ENCODE peak calls at places on chromosomes 4 and X, in six cellular contexts. X, E, Y, F, M and U are unnamed samples.

GRCh38 chrX:8711401-8711800 is 20.5 kb downstream of the ANOS1 start:
- DNase-seq in M (peak; percentile 19), F (no peak), Y (no peak), E (no peak), X (no peak), U (no peak)

GRCh38 chrX:105882581-105883275 is 60.4 kb downstream of the NRK start:
- DNase-seq in X (peak; percentile 44), Y (no peak), F (no peak), M (no peak), E (peak; percentile 32), U (no peak)

GRCh38 chr4:88335092-88335665 is 43.5 kb upstream of the HERC6 start:
- DNase-seq in E (no peak), M (no peak), F (peak; percentile 64), Y (no peak), X (peak; percentile 69), U (peak; percentile 16)

GRCh38 chrX:12497832-12498591 is 293.2 kb upstream of the PRPS2 start:
- DNase-seq in Y (peak; percentile 25), X (no peak), M (no peak), F (no peak), E (no peak), U (peak; percentile 46)

GRCh38 chr4:102869569-102870227 is 906 bp downstream of the CISD2 start:
- DNase-seq in E (no peak), X (no peak), Y (no peak), M (no peak), F (no peak), U (no peak)

GRCh38 chr4:44869222-44869882 is 143.0 kb upstream of the GNPDA2 start:
- DNase-seq in X (no peak), F (peak; percentile 2), M (no peak), E (no peak), Y (no peak), U (peak; percentile 9)

GRCh38 chr4:87317527-87317926 is 5.2 kb downstream of the HSD17B13 start:
- DNase-seq in M (peak; percentile 13), F (no peak), Y (no peak), E (no peak), X (peak; percentile 32), U (peak; percentile 55)

GRCh38 chrX:37921758-37922157 is 74.4 kb upstream of the DYNLT3 start:
- DNase-seq in F (peak; percentile 73), Y (no peak), M (no peak), X (peak; percentile 8), E (peak; percentile 82), U (peak; percentile 85)

GRCh38 chrX:93673056-93673868 is at the start of gene NAP1L3:
- DNase-seq in E (peak; percentile 83), M (peak; percentile 66), Y (peak; percentile 78), X (peak; percentile 62), F (peak; percentile 84), U (peak; percentile 44)

GRCh38 chrX:2176274-2176673 is 324.5 kb downstream of the DHRSX start:
- DNase-seq in Y (no peak), E (no peak), M (no peak), F (no peak), X (no peak), U (no peak)

GRCh38 chrX:65586491-65586890 is 51.9 kb upstream of the LAS1L start:
- DNase-seq in M (no peak), E (peak; percentile 22), Y (no peak), F (peak; percentile 64), X (no peak), U (peak; percentile 81)

GRCh38 chr4:119498520-119498919 is 130.1 kb downstream of the PDE5A start:
- DNase-seq in Y (no peak), F (peak; percentile 4), M (no peak), E (no peak), X (peak; percentile 59), U (no peak)

GRCh38 chrX:151753313-151754041 is 18.9 kb downstream of the CNGA2 start:
- DNase-seq in F (peak; percentile 84), M (peak; percentile 31), E (peak; percentile 36), X (peak; percentile 17), Y (peak; percentile 64), U (peak; percentile 39)

GRCh38 chr4:80045831-80046230 is 27.2 kb downstream of the ANTXR2 start:
- DNase-seq in X (peak; percentile 88), M (no peak), Y (no peak), E (peak; percentile 48), F (peak; percentile 69), U (no peak)

GRCh38 chr4:181376058-181376457 is 867.1 kb upstream of the TENM3 start:
- DNase-seq in F (no peak), M (no peak), E (no peak), X (no peak), Y (no peak), U (no peak)

GRCh38 chrX:13923845-13924244 is 105.8 kb downstream of the GEMIN8 start:
- DNase-seq in Y (no peak), E (no peak), X (no peak), M (no peak), F (no peak), U (peak; percentile 30)

GRCh38 chrX:107272431-107272921 is 66.1 kb downstream of the DNAAF6 start:
- DNase-seq in E (no peak), Y (peak; percentile 41), F (no peak), M (no peak), X (no peak), U (no peak)

GRCh38 chr4:88219099-88219498 is 60.7 kb upstream of the ABCG2 start:
- DNase-seq in F (peak; percentile 76), M (peak; percentile 61), Y (peak; percentile 44), E (peak; percentile 30), X (peak; percentile 76), U (peak; percentile 57)

GRCh38 chr4:4642201-4643025 is 100.6 kb upstream of the STX18 start:
- DNase-seq in X (no peak), Y (no peak), E (no peak), M (no peak), F (no peak), U (no peak)

GRCh38 chr4:38028556-38028955 is 68.4 kb downstream of the PTTG2 start:
- DNase-seq in Y (no peak), M (no peak), E (no peak), F (no peak), X (no peak), U (no peak)

GRCh38 chrX:16491461-16491860 is 158.5 kb upstream of the S100G start:
- DNase-seq in E (no peak), X (no peak), Y (no peak), M (no peak), F (no peak), U (no peak)

GRCh38 chrX:120753413-120754251 is 122.0 kb downstream of the CT47B1 start:
- DNase-seq in E (no peak), Y (no peak), X (no peak), M (no peak), F (no peak), U (no peak)

GRCh38 chrX:38882894-38883620 is 81.8 kb downstream of the MID1IP1 start:
- DNase-seq in Y (no peak), M (no peak), X (peak; percentile 71), E (peak; percentile 94), F (peak; percentile 92), U (peak; percentile 95)

GRCh38 chr4:38958453-38958852 is 73.8 kb downstream of the TMEM156 start:
- DNase-seq in X (peak; percentile 83), Y (no peak), M (peak; percentile 53), F (no peak), E (no peak), U (no peak)

GRCh38 chr4:174225247-174226054 is 58.0 kb downstream of the FBXO8 start:
- DNase-seq in Y (peak; percentile 56), X (no peak), F (no peak), M (no peak), E (no peak), U (no peak)

GRCh38 chrX:73818200-73819116 is 255.5 kb downstream of the CHIC1 start:
- DNase-seq in Y (no peak), X (no peak), F (no peak), M (no peak), E (no peak), U (no peak)

GRCh38 chr4:16082424-16083216 is 1.2 kb downstream of the PROM1 start:
- DNase-seq in X (no peak), F (peak; percentile 25), E (peak; percentile 27), M (no peak), Y (peak; percentile 73), U (no peak)

GRCh38 chrX:141652315-141652714 is 46.2 kb downstream of the SPANXD start:
- DNase-seq in X (no peak), Y (no peak), E (no peak), F (no peak), M (no peak), U (peak; percentile 38)

GRCh38 chr4:142960134-142960533 is 114.0 kb upstream of the INPP4B start:
- DNase-seq in X (peak; percentile 40), M (no peak), E (no peak), F (no peak), Y (no peak), U (no peak)

GRCh38 chr4:142960867-142961644 is 115.0 kb upstream of the INPP4B start:
- DNase-seq in F (no peak), X (no peak), Y (no peak), E (no peak), M (no peak), U (no peak)

GRCh38 chr4:142959156-142959555 is 113.1 kb upstream of the INPP4B start:
- DNase-seq in Y (no peak), E (peak; percentile 17), F (no peak), M (no peak), X (peak; percentile 8), U (no peak)

DNA sequence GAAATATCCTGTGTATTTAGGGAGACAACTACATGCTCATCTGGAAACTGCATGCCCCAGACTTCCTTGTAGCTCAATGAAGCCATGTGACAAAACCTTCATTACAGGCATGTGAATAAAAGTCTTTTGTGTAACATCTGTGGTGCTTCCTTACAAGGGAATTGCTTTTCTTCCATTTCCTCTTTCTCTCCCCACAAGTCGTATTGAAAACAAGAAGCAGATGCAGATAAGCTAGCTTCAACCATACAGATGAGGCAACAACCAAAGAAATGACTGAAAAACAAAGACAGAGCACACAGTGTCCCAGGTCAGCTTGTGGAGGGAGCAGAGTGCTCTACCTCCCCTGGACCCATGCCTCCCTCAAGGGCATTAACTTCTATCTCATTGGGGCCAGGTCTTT is 115.8 kb upstream of the INPP4B start:
- DNase-seq in M (no peak), E (no peak), F (no peak), Y (no peak), X (no peak), U (no peak)
- H2AFZ ChIP-seq in M (peak overlapping the region; percentile 39), E (no peak overlapping the region), F (no peak overlapping the region), Y (no peak overlapping the region), X (no peak overlapping the region), U (no peak overlapping the region)

GRCh38 chrX:136227074-136227473 is 24.1 kb downstream of the MAP7D3 start:
- DNase-seq in E (no peak), Y (no peak), F (no peak), X (no peak), M (no peak), U (no peak)

GRCh38 chrX:136228808-136229207 is 22.4 kb downstream of the MAP7D3 start:
- DNase-seq in X (no peak), F (no peak), E (no peak), Y (no peak), M (peak; percentile 54), U (no peak)

GRCh38 chrX:136227948-136228584 is 23.1 kb downstream of the MAP7D3 start:
- DNase-seq in E (no peak), X (no peak), M (peak; percentile 61), Y (no peak), F (peak; percentile 33), U (peak; percentile 65)
- H3K36me3 ChIP-seq in E (peaks cover 11% of the 10 kb centered on the region), X (peaks cover 6% of the 10 kb centered on the region), M (no peaks in the 10 kb centered on the region), Y (peaks cover 49% of the 10 kb centered on the region), F (peaks cover 11% of the 10 kb centered on the region), U (no peaks in the 10 kb centered on the region)

GRCh38 chrX:19870206-19870605 is 17.2 kb downstream of the SH3KBP1 start:
- DNase-seq in M (no peak), F (no peak), E (no peak), Y (no peak), X (no peak), U (no peak)
- H3K9ac ChIP-seq in M (no peak overlapping the region), F (no peak overlapping the region), E (no peak overlapping the region), Y (no peak overlapping the region), X (no peak overlapping the region), U (no peak overlapping the region)

GRCh38 chrX:136531951-136532350 is at the start of gene VGLL1:
- DNase-seq in X (no peak), M (no peak), F (no peak), Y (no peak), E (no peak), U (peak; percentile 32)
- H2AFZ ChIP-seq in X (no peak within 1 kb of the TSS), M (no peak within 1 kb of the TSS), F (no peak within 1 kb of the TSS), Y (no peak within 1 kb of the TSS), E (no peak within 1 kb of the TSS), U (no peak within 1 kb of the TSS)